ENCODE peak calls at places on chromosomes 5 and 9, in four cellular contexts. One of them, this sample, is unnamed.

GRCh38 chr9:125841444-125841843 is 94.3 kb downstream of the PBX3 start:
- DNase-seq in K562: no peak
- DNase-seq in Panc1: no peak
- DNase-seq in HepG2: no peak
- DNase-seq in this sample: no peak

GRCh38 chr5:130337179-130337888 is 433.1 kb downstream of the CHSY3 start:
- DNase-seq in K562: no peak
- DNase-seq in HepG2: no peak
- DNase-seq in Panc1: no peak
- DNase-seq in this sample: no peak

GRCh38 chr9:128001411-128002298 is 20.9 kb upstream of the EEIG1 start:
- DNase-seq in Panc1: no peak
- DNase-seq in K562: peak
- DNase-seq in HepG2: no peak
- DNase-seq in this sample: no peak

GRCh38 chr9:123382659-123383511 is 26.9 kb downstream of the CRB2 start:
- DNase-seq in Panc1: no peak
- DNase-seq in K562: no peak
- DNase-seq in HepG2: no peak
- DNase-seq in this sample: no peak

GRCh38 chr5:121746763-121747162 is 104.9 kb upstream of the FTMT start:
- DNase-seq in HepG2: no peak
- DNase-seq in Panc1: no peak
- DNase-seq in K562: no peak
- DNase-seq in this sample: no peak

GRCh38 chr9:8653855-8654254 is 854.3 kb upstream of the DMAC1 start:
- DNase-seq in K562: no peak
- DNase-seq in Panc1: no peak
- DNase-seq in HepG2: no peak
- DNase-seq in this sample: no peak

GRCh38 chr9:126643945-126644527 is 30.3 kb downstream of the LMX1B start:
- DNase-seq in Panc1: no peak
- DNase-seq in K562: no peak
- DNase-seq in HepG2: no peak
- DNase-seq in this sample: no peak

GRCh38 chr9:130927338-130927737 is 11.7 kb downstream of the FIBCD1 start:
- DNase-seq in HepG2: no peak
- DNase-seq in Panc1: no peak
- DNase-seq in K562: no peak
- DNase-seq in this sample: no peak

GRCh38 chr5:56649569-56649968 is 165.8 kb upstream of the MAP3K1 start:
- DNase-seq in K562: no peak
- DNase-seq in Panc1: no peak
- DNase-seq in HepG2: no peak
- DNase-seq in this sample: no peak

GRCh38 chr9:78677326-78677725 is 380.4 kb downstream of the PSAT1 start:
- DNase-seq in HepG2: no peak
- DNase-seq in K562: no peak
- DNase-seq in Panc1: no peak
- DNase-seq in this sample: no peak

GRCh38 chr5:143154495-143155375 is 248.8 kb downstream of the NR3C1 start:
- DNase-seq in K562: no peak
- DNase-seq in Panc1: no peak
- DNase-seq in HepG2: no peak
- DNase-seq in this sample: no peak

GRCh38 chr5:158970569-158971014 is 129.1 kb downstream of the EBF1 start:
- DNase-seq in HepG2: no peak
- DNase-seq in Panc1: no peak
- DNase-seq in K562: no peak
- DNase-seq in this sample: no peak

GRCh38 chr9:133715295-133715865 is 22.8 kb downstream of the SARDH start:
- DNase-seq in K562: no peak
- DNase-seq in Panc1: no peak
- DNase-seq in HepG2: no peak
- DNase-seq in this sample: no peak

GRCh38 chr9:38008168-38009034 is 60.6 kb downstream of the SHB start:
- DNase-seq in HepG2: peak
- DNase-seq in K562: peak
- DNase-seq in Panc1: peak
- DNase-seq in this sample: peak

GRCh38 chr5:115500225-115500624 is 44.4 kb downstream of the FEM1C start:
- DNase-seq in HepG2: no peak
- DNase-seq in Panc1: no peak
- DNase-seq in K562: no peak
- DNase-seq in this sample: no peak

GRCh38 chr9:123336455-123336854 is 19.5 kb upstream of the CRB2 start:
- DNase-seq in Panc1: no peak
- DNase-seq in K562: no peak
- DNase-seq in HepG2: no peak
- DNase-seq in this sample: no peak

GRCh38 chr9:128078504-128079434 is 10.7 kb downstream of the SLC25A25 start:
- DNase-seq in Panc1: no peak
- DNase-seq in HepG2: no peak
- DNase-seq in K562: peak
- DNase-seq in this sample: peak

GRCh38 chr5:9468070-9468388 is 77.8 kb downstream of the SEMA5A start:
- DNase-seq in K562: no peak
- DNase-seq in Panc1: no peak
- DNase-seq in HepG2: no peak
- DNase-seq in this sample: no peak

GRCh38 chr5:149228610-149229297 is 42.9 kb upstream of the AFAP1L1 start:
- DNase-seq in K562: peak
- DNase-seq in HepG2: peak
- DNase-seq in Panc1: peak
- DNase-seq in this sample: peak

GRCh38 chr5:74433255-74434123 is 207.0 kb downstream of the ENC1 start:
- DNase-seq in K562: no peak
- DNase-seq in HepG2: no peak
- DNase-seq in Panc1: no peak
- DNase-seq in this sample: no peak

GRCh38 chr5:138654281-138654867 is 79.2 kb upstream of the HSPA9 start:
- DNase-seq in K562: peak
- DNase-seq in Panc1: no peak
- DNase-seq in HepG2: no peak
- DNase-seq in this sample: no peak

GRCh38 chr5:103315455-103315854 is 56.9 kb downstream of the MACIR start:
- DNase-seq in HepG2: no peak
- DNase-seq in K562: no peak
- DNase-seq in Panc1: no peak
- DNase-seq in this sample: no peak

DNA sequence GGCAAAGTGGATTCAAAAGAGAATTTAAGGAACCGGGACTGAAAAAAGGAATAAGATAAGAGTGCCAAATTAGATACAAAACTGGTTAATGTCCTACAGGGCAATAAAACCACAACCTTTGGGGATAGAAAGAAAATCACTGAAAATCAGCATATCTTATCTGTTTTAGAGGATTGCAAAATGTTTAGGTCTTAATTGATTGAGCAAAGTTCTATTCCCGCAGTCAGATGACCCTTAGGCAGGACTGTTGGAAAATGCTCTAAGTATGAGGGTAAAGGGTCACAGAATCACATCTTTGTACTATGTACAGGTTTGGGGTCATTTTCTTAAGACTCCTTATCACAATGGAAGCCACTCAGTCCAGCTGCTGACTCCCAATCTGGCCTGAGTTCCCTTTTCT is 129.0 kb downstream of the GABBR2 start:
- DNase-seq in K562: no peak
- DNase-seq in HepG2: no peak
- DNase-seq in Panc1: no peak
- DNase-seq in this sample: no peak
- TF ChIP-seq REST in K562: no peak
- TF ChIP-seq REST in HepG2: no peak
- TF ChIP-seq REST in Panc1: no peak
- TF ChIP-seq REST in this sample: no peak

GRCh38 chr5:147417133-147417813 is 92.6 kb downstream of the DPYSL3 start:
- DNase-seq in K562: no peak
- DNase-seq in Panc1: no peak
- DNase-seq in HepG2: no peak
- DNase-seq in this sample: no peak
- TF ChIP-seq TCF7L2 in K562: no peak
- TF ChIP-seq TCF7L2 in Panc1: no peak
- TF ChIP-seq TCF7L2 in HepG2: no peak
- TF ChIP-seq TCF7L2 in this sample: no peak

GRCh38 chr9:110555971-110556370 is 23.6 kb downstream of the SVEP1 start:
- DNase-seq in HepG2: peak
- DNase-seq in Panc1: no peak
- DNase-seq in K562: no peak
- DNase-seq in this sample: no peak
- TF ChIP-seq REST in HepG2: no peak
- TF ChIP-seq REST in Panc1: no peak
- TF ChIP-seq REST in K562: no peak
- TF ChIP-seq REST in this sample: no peak

DNA sequence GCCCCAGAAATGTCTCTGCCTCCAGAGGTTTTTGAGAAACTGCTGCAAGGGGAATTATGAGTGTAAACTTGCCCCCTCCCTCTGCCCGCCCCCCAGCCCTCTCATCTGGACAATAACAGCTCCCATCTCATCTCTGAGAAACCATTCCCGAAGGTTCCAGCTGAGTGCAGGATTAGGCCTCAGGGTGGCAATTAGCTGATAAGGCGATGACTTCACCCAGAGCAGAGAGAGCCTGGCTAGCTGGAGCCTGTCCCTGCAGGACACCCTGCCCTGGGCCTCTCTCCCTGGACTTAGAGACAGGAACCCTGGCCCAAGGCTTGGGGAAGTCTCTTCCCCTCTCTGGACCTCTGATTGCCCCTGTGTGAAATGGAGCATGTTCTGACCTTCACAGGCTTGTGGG is 45.7 kb upstream of the HAND1 start:
- DNase-seq in HepG2: no peak
- DNase-seq in Panc1: no peak
- DNase-seq in K562: no peak
- DNase-seq in this sample: no peak
- TF ChIP-seq TCF7L2 in HepG2: no peak
- TF ChIP-seq TCF7L2 in Panc1: no peak
- TF ChIP-seq TCF7L2 in K562: no peak
- TF ChIP-seq TCF7L2 in this sample: no peak

GRCh38 chr5:135333737-135334515 is 65.1 kb downstream of the MACROH2A1 start:
- DNase-seq in HepG2: no peak
- DNase-seq in K562: peak
- DNase-seq in Panc1: no peak
- DNase-seq in this sample: no peak

GRCh38 chr5:135331612-135332011 is 67.4 kb downstream of the MACROH2A1 start:
- DNase-seq in K562: no peak
- DNase-seq in Panc1: no peak
- DNase-seq in HepG2: no peak
- DNase-seq in this sample: no peak

GRCh38 chr5:135332519-135333150 is 66.4 kb downstream of the MACROH2A1 start:
- DNase-seq in Panc1: peak
- DNase-seq in K562: peak
- DNase-seq in HepG2: peak
- DNase-seq in this sample: peak

GRCh38 chr5:135337064-135337463 is 62.0 kb downstream of the MACROH2A1 start:
- DNase-seq in Panc1: no peak
- DNase-seq in HepG2: no peak
- DNase-seq in K562: no peak
- DNase-seq in this sample: no peak

DNA sequence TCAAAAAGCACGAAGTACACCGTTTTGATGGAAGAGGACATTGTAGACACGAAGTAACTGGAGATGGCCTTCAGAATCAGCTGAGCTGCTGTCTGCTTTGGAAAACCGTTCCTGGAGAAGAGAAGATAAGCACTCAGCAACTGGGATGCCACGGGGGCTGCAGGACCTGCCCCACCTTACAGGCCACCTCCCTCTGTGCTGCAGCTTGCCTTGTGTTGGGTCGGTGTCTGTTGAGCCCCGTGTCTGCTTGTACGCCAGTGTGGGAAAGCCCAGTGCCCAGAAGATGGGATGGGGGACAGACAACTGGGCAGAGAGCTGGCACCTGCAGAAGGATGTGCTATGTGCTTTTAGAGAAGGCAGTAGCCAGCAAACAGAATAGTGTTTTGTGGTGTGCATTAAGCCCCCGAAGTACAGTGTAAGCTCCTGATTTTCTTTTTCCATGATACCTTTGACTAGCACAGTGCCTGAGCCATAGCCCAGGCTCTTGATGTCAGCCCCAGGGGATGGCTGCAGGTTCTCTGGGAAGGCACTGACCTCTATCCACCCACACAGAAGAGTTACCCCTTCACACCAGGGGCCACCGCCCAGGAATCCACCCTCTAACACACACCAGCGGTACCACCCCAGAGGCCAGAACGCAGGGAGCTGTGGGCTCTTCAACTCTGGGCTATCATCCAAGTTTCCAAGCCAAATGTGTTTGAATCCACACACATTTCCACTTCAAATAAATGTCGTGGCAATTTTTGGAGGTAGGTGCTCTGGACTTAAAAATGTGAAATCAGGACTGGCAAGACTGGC is 63.8 kb downstream of the MACROH2A1 start:
- DNase-seq in HepG2: no peak
- DNase-seq in K562: no peak
- DNase-seq in Panc1: no peak
- DNase-seq in this sample: no peak
- TF ChIP-seq REST in HepG2: no peak
- TF ChIP-seq REST in K562: no peak
- TF ChIP-seq REST in Panc1: no peak
- TF ChIP-seq REST in this sample: no peak

DNA sequence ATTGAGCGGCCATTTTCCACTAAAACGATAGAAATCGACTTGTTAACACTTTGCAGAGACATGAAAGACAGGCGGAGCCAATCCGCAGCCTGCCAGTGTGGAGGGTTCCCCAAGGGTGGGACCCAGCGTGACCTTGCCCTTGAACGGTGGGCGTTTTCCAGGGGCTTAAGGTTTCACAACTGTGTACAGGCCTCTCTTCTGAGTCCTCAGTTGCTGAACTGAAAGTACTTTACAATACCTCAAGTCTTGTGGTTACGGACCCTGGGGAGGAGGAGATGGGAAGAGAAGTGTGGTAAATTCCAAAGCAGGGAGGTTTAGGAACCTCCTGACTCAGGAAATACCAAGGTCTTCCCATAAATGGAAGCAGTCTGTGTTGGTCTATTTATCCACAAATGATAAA is 68.2 kb upstream of the CKMT2 start:
- DNase-seq in K562: no peak
- DNase-seq in HepG2: no peak
- DNase-seq in Panc1: no peak
- DNase-seq in this sample: no peak
- TF ChIP-seq TCF7L2 in K562: no peak
- TF ChIP-seq TCF7L2 in HepG2: no peak
- TF ChIP-seq TCF7L2 in Panc1: no peak
- TF ChIP-seq TCF7L2 in this sample: no peak